ENCODE peak calls at places on chromosomes 16 and 17, in seven cellular contexts. One of them, this sample, is unnamed.

GRCh38 chr16:27251561-27252205 is 16.9 kb downstream of the NSMCE1 start:
- DNase-seq in ovary: no peak
- DNase-seq in keratinocyte: no peak
- DNase-seq in neural progenitor cell: no peak
- DNase-seq in psoas muscle: no peak
- DNase-seq in left lung: no peak
- DNase-seq in suprapubic skin: no peak
- DNase-seq in this sample: no peak

GRCh38 chr17:28412131-28412530 is 6.1 kb upstream of the SLC46A1 start:
- DNase-seq in ovary: no peak
- DNase-seq in keratinocyte: no peak
- DNase-seq in neural progenitor cell: no peak
- DNase-seq in psoas muscle: no peak
- DNase-seq in left lung: no peak
- DNase-seq in suprapubic skin: no peak
- DNase-seq in this sample: no peak

GRCh38 chr17:38658741-38659345 is 15.9 kb downstream of the EPOP start:
- DNase-seq in ovary: no peak
- DNase-seq in keratinocyte: no peak
- DNase-seq in neural progenitor cell: no peak
- DNase-seq in psoas muscle: no peak
- DNase-seq in left lung: no peak
- DNase-seq in suprapubic skin: no peak
- DNase-seq in this sample: no peak

GRCh38 chr17:9900744-9901143 is 4.3 kb downstream of the RCVRN start:
- DNase-seq in ovary: no peak
- DNase-seq in keratinocyte: no peak
- DNase-seq in neural progenitor cell: no peak
- DNase-seq in psoas muscle: no peak
- DNase-seq in left lung: no peak
- DNase-seq in suprapubic skin: no peak
- DNase-seq in this sample: peak; percentile 65

GRCh38 chr17:3935825-3936355 is 19.6 kb upstream of the P2RX1 start:
- DNase-seq in ovary: no peak
- DNase-seq in keratinocyte: no peak
- DNase-seq in neural progenitor cell: no peak
- DNase-seq in psoas muscle: no peak
- DNase-seq in left lung: no peak
- DNase-seq in suprapubic skin: no peak
- DNase-seq in this sample: peak; percentile 42

GRCh38 chr17:29760771-29761682 is 138.3 kb upstream of the CORO6 start:
- DNase-seq in ovary: peak; percentile 50
- DNase-seq in keratinocyte: peak; percentile 15
- DNase-seq in neural progenitor cell: peak; percentile 85
- DNase-seq in psoas muscle: peak; percentile 96
- DNase-seq in left lung: peak; percentile 99
- DNase-seq in suprapubic skin: peak; percentile 92
- DNase-seq in this sample: peak; percentile 45

GRCh38 chr17:61254894-61255293 is 144.7 kb upstream of the TBX2 start:
- DNase-seq in ovary: no peak
- DNase-seq in keratinocyte: no peak
- DNase-seq in neural progenitor cell: no peak
- DNase-seq in psoas muscle: no peak
- DNase-seq in left lung: no peak
- DNase-seq in suprapubic skin: no peak
- DNase-seq in this sample: no peak

GRCh38 chr17:77790143-77790829 is 168.2 kb upstream of the TNRC6C start:
- DNase-seq in ovary: no peak
- DNase-seq in keratinocyte: no peak
- DNase-seq in neural progenitor cell: peak; percentile 42
- DNase-seq in psoas muscle: peak; percentile 10
- DNase-seq in left lung: no peak
- DNase-seq in suprapubic skin: no peak
- DNase-seq in this sample: no peak

GRCh38 chr16:84344781-84345180 is 23.6 kb upstream of the ATP2C2 start:
- DNase-seq in ovary: no peak
- DNase-seq in keratinocyte: no peak
- DNase-seq in neural progenitor cell: no peak
- DNase-seq in psoas muscle: no peak
- DNase-seq in left lung: no peak
- DNase-seq in suprapubic skin: no peak
- DNase-seq in this sample: no peak

GRCh38 chr17:78896091-78896833 is 6.7 kb downstream of the CEP295NL start:
- DNase-seq in ovary: peak; percentile 50
- DNase-seq in keratinocyte: no peak
- DNase-seq in neural progenitor cell: no peak
- DNase-seq in psoas muscle: no peak
- DNase-seq in left lung: no peak
- DNase-seq in suprapubic skin: no peak
- DNase-seq in this sample: no peak

GRCh38 chr16:82302007-82302733 is 132.1 kb upstream of the MPHOSPH6 start:
- DNase-seq in ovary: no peak
- DNase-seq in keratinocyte: no peak
- DNase-seq in neural progenitor cell: no peak
- DNase-seq in psoas muscle: no peak
- DNase-seq in left lung: no peak
- DNase-seq in suprapubic skin: no peak
- DNase-seq in this sample: no peak

GRCh38 chr16:31202402-31203385 is at the start of gene PYCARD:
- DNase-seq in ovary: peak; percentile 26
- DNase-seq in keratinocyte: no peak
- DNase-seq in neural progenitor cell: peak; percentile 49
- DNase-seq in psoas muscle: peak; percentile 74
- DNase-seq in left lung: peak; percentile 95
- DNase-seq in suprapubic skin: no peak
- DNase-seq in this sample: no peak

GRCh38 chr17:45317113-45317820 is 447 bp upstream of the MAP3K14 start:
- DNase-seq in ovary: peak; percentile 100
- DNase-seq in keratinocyte: peak; percentile 99
- DNase-seq in neural progenitor cell: peak; percentile 100
- DNase-seq in psoas muscle: peak; percentile 100
- DNase-seq in left lung: peak; percentile 100
- DNase-seq in suprapubic skin: peak; percentile 100
- DNase-seq in this sample: peak; percentile 100
- TF ChIP-seq CTCF in ovary: no peak
- TF ChIP-seq CTCF in keratinocyte: no peak
- TF ChIP-seq CTCF in neural progenitor cell: no peak
- TF ChIP-seq CTCF in psoas muscle: no peak
- TF ChIP-seq CTCF in left lung: no peak
- TF ChIP-seq CTCF in suprapubic skin: no peak
- TF ChIP-seq CTCF in this sample: no peak

GRCh38 chr17:383771-384621 is 31.4 kb upstream of the RPH3AL start:
- DNase-seq in ovary: no peak
- DNase-seq in keratinocyte: no peak
- DNase-seq in neural progenitor cell: peak; percentile 14
- DNase-seq in psoas muscle: no peak
- DNase-seq in left lung: no peak
- DNase-seq in suprapubic skin: no peak
- DNase-seq in this sample: no peak

GRCh38 chr17:386145-386876 is 33.7 kb upstream of the RPH3AL start:
- DNase-seq in ovary: peak; percentile 78
- DNase-seq in keratinocyte: no peak
- DNase-seq in neural progenitor cell: peak; percentile 93
- DNase-seq in psoas muscle: peak; percentile 90
- DNase-seq in left lung: peak; percentile 99
- DNase-seq in suprapubic skin: peak; percentile 89
- DNase-seq in this sample: no peak

GRCh38 chr17:385836-386144 is 33.2 kb upstream of the RPH3AL start:
- DNase-seq in ovary: no peak
- DNase-seq in keratinocyte: no peak
- DNase-seq in neural progenitor cell: no peak
- DNase-seq in psoas muscle: no peak
- DNase-seq in left lung: no peak
- DNase-seq in suprapubic skin: no peak
- DNase-seq in this sample: no peak

GRCh38 chr17:385195-385835 is 32.7 kb upstream of the RPH3AL start:
- DNase-seq in ovary: peak; percentile 59
- DNase-seq in keratinocyte: no peak
- DNase-seq in neural progenitor cell: peak; percentile 81
- DNase-seq in psoas muscle: peak; percentile 84
- DNase-seq in left lung: peak; percentile 86
- DNase-seq in suprapubic skin: no peak
- DNase-seq in this sample: no peak

GRCh38 chr17:384622-385194 is 32.1 kb upstream of the RPH3AL start:
- DNase-seq in ovary: no peak
- DNase-seq in keratinocyte: no peak
- DNase-seq in neural progenitor cell: peak; percentile 42
- DNase-seq in psoas muscle: no peak
- DNase-seq in left lung: no peak
- DNase-seq in suprapubic skin: no peak
- DNase-seq in this sample: no peak
- H3K4me3 ChIP-seq in ovary: peak overlapping the region; percentile 33
- H3K4me3 ChIP-seq in keratinocyte: no peak overlapping the region
- H3K4me3 ChIP-seq in neural progenitor cell: peak overlapping the region; percentile 52
- H3K4me3 ChIP-seq in psoas muscle: peak overlapping the region; percentile 59
- H3K4me3 ChIP-seq in left lung: peak overlapping the region; percentile 52
- H3K4me3 ChIP-seq in suprapubic skin: peak overlapping the region; percentile 67
- H3K4me3 ChIP-seq in this sample: peak overlapping the region; percentile 35

GRCh38 chr17:31527606-31528005 is 136.1 kb downstream of the RAB11FIP4 start:
- DNase-seq in ovary: no peak
- DNase-seq in keratinocyte: no peak
- DNase-seq in neural progenitor cell: no peak
- DNase-seq in psoas muscle: no peak
- DNase-seq in left lung: no peak
- DNase-seq in suprapubic skin: no peak
- DNase-seq in this sample: no peak
- H3K36me3 ChIP-seq in ovary: no peaks in the 10 kb centered on the region
- H3K36me3 ChIP-seq in keratinocyte: peaks cover 28% of the 10 kb centered on the region
- H3K36me3 ChIP-seq in neural progenitor cell: no peaks in the 10 kb centered on the region
- H3K36me3 ChIP-seq in psoas muscle: no peaks in the 10 kb centered on the region
- H3K36me3 ChIP-seq in left lung: no peaks in the 10 kb centered on the region
- H3K36me3 ChIP-seq in suprapubic skin: peaks cover 40% of the 10 kb centered on the region
- H3K36me3 ChIP-seq in this sample: no peaks in the 10 kb centered on the region

DNA sequence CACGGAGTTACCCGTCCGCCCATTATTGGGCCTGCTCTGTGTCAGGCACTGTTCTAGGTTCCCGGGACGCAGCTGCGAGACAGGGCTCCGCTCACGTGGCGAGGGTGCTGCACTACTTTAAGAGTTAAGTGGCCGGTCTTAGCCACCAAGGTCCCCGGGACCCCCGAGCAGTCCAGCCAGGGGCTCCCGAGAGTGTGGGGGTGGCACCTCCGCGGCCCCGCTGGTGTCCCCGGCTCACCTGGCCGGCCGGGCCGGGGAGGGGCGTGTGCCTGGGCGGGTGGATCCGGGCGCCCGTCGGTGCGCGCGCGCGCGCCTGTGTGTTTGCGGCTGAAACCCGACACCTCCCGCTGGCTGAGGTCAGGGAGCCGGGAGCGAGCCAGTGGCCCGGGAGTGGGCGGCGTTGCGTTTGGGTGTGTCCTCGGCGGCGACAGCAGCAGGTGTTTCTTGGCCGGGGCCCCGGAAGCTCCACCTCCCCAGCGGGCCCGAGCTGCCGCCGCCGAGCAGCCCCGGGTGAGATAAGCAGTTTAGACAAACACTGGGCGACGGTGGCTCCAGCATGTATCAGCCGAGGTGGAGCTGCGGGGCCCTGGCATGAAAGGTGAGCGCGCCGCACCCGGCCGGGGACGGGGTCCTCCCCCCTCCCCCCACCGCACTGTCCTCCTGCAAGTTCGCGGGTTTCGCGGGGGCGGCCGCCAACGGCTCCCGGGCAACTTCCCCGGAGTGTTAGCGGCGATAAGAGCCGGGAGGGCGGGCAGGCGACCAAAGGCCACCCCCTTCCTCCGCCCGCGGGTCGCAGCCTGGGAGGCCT is at the start of gene GSE1:
- DNase-seq in ovary: peak; percentile 85
- DNase-seq in keratinocyte: peak; percentile 74
- DNase-seq in neural progenitor cell: peak; percentile 96
- DNase-seq in psoas muscle: peak; percentile 97
- DNase-seq in left lung: peak; percentile 97
- DNase-seq in suprapubic skin: peak; percentile 95
- DNase-seq in this sample: peak; percentile 80
- TF ChIP-seq CTCF in ovary: no peak
- TF ChIP-seq CTCF in keratinocyte: no peak
- TF ChIP-seq CTCF in neural progenitor cell: no peak
- TF ChIP-seq CTCF in psoas muscle: no peak
- TF ChIP-seq CTCF in left lung: no peak
- TF ChIP-seq CTCF in suprapubic skin: no peak
- TF ChIP-seq CTCF in this sample: no peak

DNA sequence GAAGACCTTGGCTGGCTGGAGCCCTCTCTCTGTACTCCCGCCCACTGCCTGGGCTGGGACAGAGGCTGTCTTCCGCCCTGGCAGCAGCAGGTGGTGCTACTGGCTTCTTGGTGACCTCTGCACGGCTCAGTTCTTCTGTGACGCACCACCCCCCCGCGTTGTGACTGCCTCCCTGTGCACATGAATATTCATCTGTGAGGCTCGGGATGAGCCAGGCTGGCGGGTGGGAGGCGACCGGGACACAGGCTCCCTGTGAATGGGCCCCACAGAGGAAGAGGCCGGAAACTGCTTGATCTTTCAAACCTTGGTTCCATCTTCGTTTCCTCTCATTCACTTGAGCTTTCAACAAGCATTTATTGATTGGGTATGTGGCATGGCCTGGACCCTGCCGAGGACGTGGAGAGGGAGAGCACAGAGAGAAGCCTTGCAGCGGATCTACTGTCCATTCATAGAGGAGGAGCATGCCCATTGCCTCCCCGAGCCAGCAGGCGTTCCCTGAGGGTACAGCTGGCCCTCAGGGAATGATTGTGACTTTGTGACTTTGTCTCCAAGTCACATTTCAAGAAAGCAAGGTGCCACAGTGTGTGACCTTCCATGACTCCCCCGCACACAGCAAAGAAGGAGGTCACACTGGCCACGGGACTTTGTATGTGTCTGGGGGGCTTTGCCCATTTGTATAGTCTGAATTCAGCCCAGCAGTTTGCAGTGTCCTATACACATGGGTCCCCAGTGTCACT is 45.0 kb downstream of the B9D1 start:
- DNase-seq in ovary: peak; percentile 95
- DNase-seq in keratinocyte: no peak
- DNase-seq in neural progenitor cell: peak; percentile 87
- DNase-seq in psoas muscle: peak; percentile 92
- DNase-seq in left lung: peak; percentile 76
- DNase-seq in suprapubic skin: peak; percentile 78
- DNase-seq in this sample: peak; percentile 89
- H3K4me3 ChIP-seq in ovary: no peak overlapping the region
- H3K4me3 ChIP-seq in keratinocyte: no peak overlapping the region
- H3K4me3 ChIP-seq in neural progenitor cell: no peak overlapping the region
- H3K4me3 ChIP-seq in psoas muscle: no peak overlapping the region
- H3K4me3 ChIP-seq in left lung: no peak overlapping the region
- H3K4me3 ChIP-seq in suprapubic skin: no peak overlapping the region
- H3K4me3 ChIP-seq in this sample: no peak overlapping the region

DNA sequence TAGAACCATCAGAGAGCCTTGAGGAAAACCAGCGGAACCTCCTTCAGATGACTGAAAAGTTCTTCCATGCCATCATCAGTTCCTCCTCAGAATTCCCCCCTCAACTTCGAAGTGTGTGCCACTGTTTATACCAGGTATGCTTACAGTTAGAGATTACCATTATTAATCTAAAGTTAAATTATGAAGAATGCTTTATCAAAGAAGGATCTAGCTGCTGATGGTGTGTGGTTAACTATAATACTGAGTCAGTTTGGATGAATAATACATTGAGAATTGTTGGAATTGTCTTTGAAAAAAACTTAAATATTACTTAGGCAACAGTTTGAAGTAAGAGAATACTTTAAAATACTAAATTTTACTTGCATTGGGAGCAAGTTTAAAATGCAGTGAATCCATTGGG is 48.1 kb downstream of the OMG start:
- DNase-seq in ovary: no peak
- DNase-seq in keratinocyte: peak; percentile 21
- DNase-seq in neural progenitor cell: no peak
- DNase-seq in psoas muscle: no peak
- DNase-seq in left lung: no peak
- DNase-seq in suprapubic skin: no peak
- DNase-seq in this sample: peak; percentile 7
- H3K36me3 ChIP-seq in ovary: no peaks in the 10 kb centered on the region
- H3K36me3 ChIP-seq in keratinocyte: peaks cover 6% of the 10 kb centered on the region
- H3K36me3 ChIP-seq in neural progenitor cell: peaks cover 5% of the 10 kb centered on the region
- H3K36me3 ChIP-seq in psoas muscle: peaks cover 3% of the 10 kb centered on the region
- H3K36me3 ChIP-seq in left lung: no peaks in the 10 kb centered on the region
- H3K36me3 ChIP-seq in suprapubic skin: peaks cover 18% of the 10 kb centered on the region
- H3K36me3 ChIP-seq in this sample: no peaks in the 10 kb centered on the region